ENCODE peak calls at places on chromosomes 4 and X, in four cellular contexts. Q is GM12878, V is K562, I is HepG2. T is an unnamed sample.

GRCh38 chr4:78057135-78057599 is at the start of gene FRAS1:
- DNase-seq in Q (no peak), V (no peak), I (peak; percentile 62), T (peak; percentile 36)

GRCh38 chr4:40121515-40121914 is 64.9 kb downstream of the N4BP2 start:
- DNase-seq in Q (peak; percentile 11), V (peak; percentile 56), I (no peak), T (peak; percentile 93)

GRCh38 chr4:85544751-85545150 is 69.8 kb downstream of the ARHGAP24 start:
- DNase-seq in Q (no peak), V (no peak), I (no peak), T (no peak)

GRCh38 chrX:16589211-16589610 is 60.7 kb upstream of the S100G start:
- DNase-seq in Q (no peak), V (no peak), I (no peak), T (peak; percentile 74)

GRCh38 chr4:20616313-20616712 is 83.9 kb upstream of the PACRGL start:
- DNase-seq in Q (no peak), V (no peak), I (no peak), T (no peak)

GRCh38 chrX:105658136-105658535 is 164.2 kb upstream of the NRK start:
- DNase-seq in Q (no peak), V (no peak), I (no peak), T (no peak)

GRCh38 chr4:41375561-41375960 is 118.8 kb downstream of the UCHL1 start:
- DNase-seq in Q (no peak), V (no peak), I (no peak), T (no peak)

GRCh38 chrX:39162322-39162721 is 361.1 kb downstream of the MID1IP1 start:
- DNase-seq in Q (no peak), V (no peak), I (no peak), T (no peak)

GRCh38 chr4:81723927-81724587 is 252.3 kb upstream of the RASGEF1B start:
- DNase-seq in Q (no peak), V (no peak), I (no peak), T (no peak)

GRCh38 chr4:20395160-20395773 is 143.6 kb downstream of the SLIT2 start:
- DNase-seq in Q (no peak), V (peak; percentile 10), I (peak; percentile 32), T (peak; percentile 45)

GRCh38 chr4:74904509-74904908 is 28.4 kb upstream of the PARM1 start:
- DNase-seq in Q (no peak), V (no peak), I (no peak), T (no peak)

GRCh38 chr4:131098976-131099375 is 2003.0 kb downstream of the C4orf33 start:
- DNase-seq in Q (no peak), V (no peak), I (no peak), T (no peak)

GRCh38 chr4:674172-675035 is at the start of the genes ATP5ME and MYL5:
- DNase-seq in Q (peak; percentile 93), V (peak; percentile 100), I (peak; percentile 93), T (peak; percentile 99)

GRCh38 chrX:110407910-110408545 is 49.4 kb downstream of the RTL9 start:
- DNase-seq in Q (no peak), V (peak; percentile 63), I (peak; percentile 37), T (peak; percentile 29)

GRCh38 chr4:164012396-164013027 is 518.0 kb downstream of the TMA16 start:
- DNase-seq in Q (no peak), V (no peak), I (peak; percentile 28), T (no peak)

GRCh38 chrX:72181178-72182125 is at the start of gene PIN4:
- DNase-seq in Q (peak; percentile 88), V (peak; percentile 89), I (peak; percentile 95), T (peak; percentile 97)

GRCh38 chrX:129235903-129236302 is 287.4 kb downstream of the SMARCA1 start:
- DNase-seq in Q (no peak), V (no peak), I (no peak), T (no peak)

GRCh38 chr4:2761035-2761923 is 5.1 kb upstream of the TNIP2 start:
- DNase-seq in Q (no peak), V (no peak), I (peak; percentile 86), T (peak; percentile 61)

GRCh38 chrX:39736219-39737211 is 361.2 kb downstream of the BCOR start:
- DNase-seq in Q (no peak), V (no peak), I (no peak), T (peak; percentile 94)

GRCh38 chrX:128518508-128518907 is 466.3 kb upstream of the ACTRT1 start:
- DNase-seq in Q (no peak), V (no peak), I (peak; percentile 6), T (peak; percentile 33)

GRCh38 chr4:8221476-8221875 is 22.4 kb downstream of the SH3TC1 start:
- DNase-seq in Q (peak; percentile 46), V (no peak), I (no peak), T (no peak)

GRCh38 chr4:60724623-60725022 is 475.5 kb upstream of the ADGRL3 start:
- DNase-seq in Q (no peak), V (no peak), I (no peak), T (no peak)

GRCh38 chr4:148007303-148007702 is 275.4 kb downstream of the ARHGAP10 start:
- DNase-seq in Q (no peak), V (peak; percentile 9), I (no peak), T (peak; percentile 87)

GRCh38 chr4:143251781-143252180 is 67.1 kb downstream of the USP38 start:
- DNase-seq in Q (no peak), V (no peak), I (no peak), T (no peak)

GRCh38 chr4:61555789-61556188 is 355.7 kb downstream of the ADGRL3 start:
- DNase-seq in Q (no peak), V (no peak), I (peak; percentile 20), T (peak; percentile 19)

GRCh38 chr4:104574371-104574770 is 79.7 kb upstream of the CXXC4 start:
- DNase-seq in Q (no peak), V (no peak), I (no peak), T (no peak)

GRCh38 chr4:76302856-76303438 is 3.6 kb upstream of the STBD1 start:
- DNase-seq in Q (no peak), V (peak; percentile 26), I (no peak), T (no peak)

GRCh38 chr4:153987291-153987690 is 198.4 kb upstream of the SFRP2 start:
- DNase-seq in Q (no peak), V (no peak), I (no peak), T (no peak)

DNA sequence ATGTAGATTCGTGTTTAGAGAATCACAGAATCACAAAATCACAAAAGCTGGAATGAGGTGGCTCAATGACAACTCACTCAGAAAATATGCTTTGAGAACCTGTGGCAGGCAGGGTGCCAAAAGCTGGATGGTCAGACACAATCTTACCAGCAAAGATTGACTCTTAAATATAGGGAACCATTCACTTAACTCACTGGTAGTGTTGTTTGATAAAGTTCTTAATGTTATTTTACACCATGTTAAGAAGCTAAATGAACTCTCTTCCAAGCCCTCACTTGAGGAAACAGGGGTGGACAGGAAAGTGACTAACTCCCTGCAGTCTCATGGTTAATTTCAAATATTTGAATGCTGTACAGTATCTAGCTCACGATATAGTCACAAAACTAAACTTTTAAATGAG is 5.7 kb upstream of the SCOC start:
- DNase-seq in Q (no peak), V (no peak), I (no peak), T (peak; percentile 55)
- H3K9ac ChIP-seq in Q (no peak overlapping the region), V (no peak overlapping the region), I (no peak overlapping the region), T (no peak overlapping the region)

GRCh38 chr4:124262211-124263179 is 450.0 kb downstream of the ANKRD50 start:
- DNase-seq in Q (peak; percentile 11), V (peak; percentile 57), I (peak; percentile 53), T (peak; percentile 86)
- TF ChIP-seq MYC in Q (no peak), V (no peak), I (no peak), T (no peak)

GRCh38 chrX:45422216-45422925 is 221.7 kb upstream of the DIPK2B start:
- DNase-seq in Q (no peak), V (no peak), I (no peak), T (no peak)
- H3K9ac ChIP-seq in Q (no peak overlapping the region), V (no peak overlapping the region), I (no peak overlapping the region), T (no peak overlapping the region)

DNA sequence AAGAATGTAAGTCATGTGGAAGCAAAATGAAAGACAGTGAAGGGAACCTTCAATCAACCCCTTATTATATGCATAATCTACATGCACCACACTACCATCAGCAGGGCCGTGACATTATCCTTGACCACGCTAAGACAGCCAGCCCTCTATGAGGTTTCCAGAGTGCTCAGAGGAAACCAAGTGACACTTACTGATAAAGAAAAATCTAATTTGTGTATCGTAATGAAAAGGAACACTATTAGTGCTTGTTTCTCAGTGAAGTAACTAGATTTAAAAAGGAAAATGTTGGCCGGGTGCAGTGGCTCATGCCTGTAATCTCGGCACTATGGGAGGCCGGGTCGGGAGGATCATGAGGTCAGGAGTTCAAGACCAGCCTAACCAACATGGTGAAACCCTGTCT is 56.4 kb downstream of the ABCG2 start:
- DNase-seq in Q (no peak), V (no peak), I (no peak), T (no peak)
- TF ChIP-seq MYC in Q (no peak), V (no peak), I (no peak), T (no peak)

DNA sequence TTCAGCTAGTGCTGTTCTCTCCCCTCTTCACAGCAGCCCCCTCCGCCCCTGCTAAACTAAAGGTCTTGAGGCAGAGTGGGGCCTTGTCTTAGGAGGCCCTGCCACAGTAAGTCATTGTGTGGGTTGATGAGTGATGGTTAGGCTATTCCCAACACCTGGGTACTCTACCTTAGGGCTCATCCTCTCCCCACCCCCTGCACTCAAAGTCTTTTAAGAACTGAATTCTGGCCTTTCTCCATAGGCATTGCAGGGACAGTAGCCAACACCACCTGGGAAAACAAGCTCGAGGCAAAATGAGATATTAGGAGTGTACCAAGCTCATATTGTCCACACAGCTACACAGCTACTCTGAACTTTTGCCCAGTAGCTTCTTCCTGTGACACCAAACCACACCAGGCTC is 42.5 kb downstream of the RAB40AL start:
- DNase-seq in Q (no peak), V (no peak), I (no peak), T (no peak)
- H3K9ac ChIP-seq in Q (no peak overlapping the region), V (no peak overlapping the region), I (no peak overlapping the region), T (no peak overlapping the region)

GRCh38 chr4:182235016-182235415 is 8.2 kb upstream of the TENM3 start:
- DNase-seq in Q (no peak), V (no peak), I (no peak), T (no peak)

GRCh38 chr4:182230256-182230655 is 12.9 kb upstream of the TENM3 start:
- DNase-seq in Q (no peak), V (no peak), I (no peak), T (no peak)

GRCh38 chr4:182231080-182231479 is 12.1 kb upstream of the TENM3 start:
- DNase-seq in Q (no peak), V (no peak), I (no peak), T (no peak)

GRCh38 chr4:182227611-182228010 is 15.6 kb upstream of the TENM3 start:
- DNase-seq in Q (no peak), V (no peak), I (no peak), T (no peak)

DNA sequence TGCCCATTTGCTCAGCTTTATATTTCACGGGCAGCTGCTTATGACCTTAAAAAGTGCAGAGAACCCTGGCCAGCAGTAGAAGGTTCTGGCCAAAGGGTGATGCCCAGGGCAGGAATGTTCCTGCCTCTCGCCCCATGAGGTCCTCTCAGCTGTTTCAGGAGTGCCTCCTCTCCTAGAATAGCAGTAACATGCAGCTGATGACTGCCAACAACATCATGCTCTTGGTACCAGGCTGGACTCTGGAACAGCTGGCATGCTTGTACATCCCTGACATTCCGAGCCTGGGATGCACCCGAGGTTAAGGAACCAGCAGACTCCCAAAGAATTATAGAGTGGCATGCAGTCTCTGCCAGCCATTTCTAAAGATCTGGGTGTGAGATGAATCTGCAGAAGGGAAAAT is 11.7 kb upstream of the TENM3 start:
- DNase-seq in Q (no peak), V (no peak), I (no peak), T (no peak)
- TF ChIP-seq MYC in Q (no peak), V (no peak), I (no peak), T (no peak)

GRCh38 chrX:499870-500364 is 113.2 kb upstream of the PPP2R3B start:
- DNase-seq in Q (no peak), V (no peak), I (no peak), T (no peak)
- H3K9ac ChIP-seq in Q (no peak overlapping the region), V (no peak overlapping the region), I (no peak overlapping the region), T (no peak overlapping the region)